ENCODE peak calls at places on chromosomes 7 and 10, in five cellular contexts. U is putamen; D is endothelial cell; E is amygdala; A is stimulated activated CD4-positive, alpha-beta T cell treated with anti-CD3 and anti-CD28 coated beads, Interleukin-2, amount 100 ng/mL, for 48 hours. F is an unnamed sample.
A peak's percentile ranks its signal among the peaks of the same experiment; 100 is the strongest.

GRCh38 chr7:44097064-44097932 is 6.8 kb upstream of the AEBP1 start:
- DNase-seq in U (no peak), D (no peak), E (no peak), A (no peak), F (no peak)

GRCh38 chr10:128811943-128812342 is 655.1 kb upstream of the MGMT start:
- DNase-seq in U (no peak), D (no peak), E (no peak), A (no peak), F (no peak)

GRCh38 chr10:5551531-5552375 is 27.0 kb downstream of the CALML3 start:
- DNase-seq in U (no peak), D (no peak), E (no peak), A (peak; percentile 57), F (no peak)

GRCh38 chr7:17448479-17449423 is 150.3 kb downstream of the AHR start:
- DNase-seq in U (no peak), D (no peak), E (no peak), A (no peak), F (no peak)

GRCh38 chr7:7191137-7191536 is 8.8 kb downstream of the C1GALT1 start:
- DNase-seq in U (no peak), D (no peak), E (no peak), A (no peak), F (no peak)

GRCh38 chr7:116139007-116139406 is 71.3 kb upstream of the TES start:
- DNase-seq in U (peak; percentile 60), D (no peak), E (no peak), A (no peak), F (peak; percentile 54)

GRCh38 chr7:5139998-5140397 is 50.0 kb upstream of the WIPI2 start:
- DNase-seq in U (no peak), D (peak; percentile 55), E (no peak), A (peak; percentile 26), F (peak; percentile 31)

GRCh38 chr7:6256709-6257535 is 15.5 kb downstream of the CYTH3 start:
- DNase-seq in U (no peak), D (no peak), E (no peak), A (no peak), F (no peak)

GRCh38 chr7:49294611-49295010 is 370.3 kb downstream of the CDC14C start:
- DNase-seq in U (no peak), D (no peak), E (no peak), A (no peak), F (no peak)

GRCh38 chr7:156606135-156606534 is 34.4 kb upstream of the RNF32 start:
- DNase-seq in U (no peak), D (no peak), E (no peak), A (no peak), F (no peak)

GRCh38 chr10:69870591-69870990 is 68.9 kb downstream of the COL13A1 start:
- DNase-seq in U (no peak), D (no peak), E (no peak), A (no peak), F (no peak)

GRCh38 chr7:24827589-24827988 is 70.3 kb upstream of the GSDME start:
- DNase-seq in U (no peak), D (no peak), E (no peak), A (no peak), F (no peak)

F was measured in head of caudate nucleus.